ENCODE peak calls at places on chromosomes 13 and 19, in five cellular contexts. R is substantia nigra; K is nucleus accumbens; B is NCI-H2029; V is CD4-positive, CD25-positive, alpha-beta regulatory T cell. Y is an unnamed sample.

GRCh38 chr13:108676620-108677019 is 47.2 kb downstream of the MYO16 start:
- DNase-seq in R (no peak), K (no peak), B (no peak), V (no peak), Y (no peak)

GRCh38 chr19:49217382-49217781 is 59.8 kb downstream of the TRPM4 start:
- DNase-seq in R (no peak), K (no peak), B (peak; percentile 87), V (no peak), Y (no peak)

GRCh38 chr19:17357724-17358123 is 19.4 kb downstream of the PLVAP start:
- DNase-seq in R (no peak), K (no peak), B (peak; percentile 63), V (no peak), Y (no peak)

GRCh38 chr13:67048793-67049150 is 181.4 kb downstream of the PCDH9 start:
- DNase-seq in R (no peak), K (no peak), B (no peak), V (no peak), Y (no peak)

GRCh38 chr19:47545061-47545948 is 27.6 kb downstream of the ZNF541 start:
- DNase-seq in R (no peak), K (no peak), B (no peak), V (no peak), Y (no peak)

GRCh38 chr13:19960673-19961015 is 2.1 kb downstream of the ZMYM2 start:
- DNase-seq in R (no peak), K (no peak), B (no peak), V (no peak), Y (no peak)

GRCh38 chr19:39405261-39405912 is 1.3 kb upstream of the ZFP36 start:
- DNase-seq in R (no peak), K (no peak), B (no peak), V (peak; percentile 36), Y (no peak)

GRCh38 chr13:50584856-50585580 is 258.5 kb downstream of the DLEU7 start:
- DNase-seq in R (no peak), K (no peak), B (no peak), V (no peak), Y (no peak)

GRCh38 chr19:40398417-40399056 is 8.6 kb upstream of the HIPK4 start:
- DNase-seq in R (no peak), K (peak; percentile 5), B (no peak), V (peak; percentile 54), Y (no peak)

GRCh38 chr13:88464851-88465250 is 793.7 kb downstream of the SLITRK5 start:
- DNase-seq in R (no peak), K (no peak), B (no peak), V (no peak), Y (no peak)

GRCh38 chr13:34207334-34207733 is 389.4 kb downstream of the RFC3 start:
- DNase-seq in R (no peak), K (no peak), B (no peak), V (no peak), Y (no peak)

Y was measured in Ammon's horn.